ENCODE peak calls at places on chromosomes 7 and 10, in ten cellular contexts. F is heart right ventricle; B is pancreas; C is CD8-positive, alpha-beta T cell; P is AG10803; K is nephron progenitor cell; O is cardiac fibroblast; A is lung; X is fibroblast of pulmonary artery; U is neural crest cell. Y is an unnamed sample.

GRCh38 chr10:13074562-13075451 is 25.2 kb upstream of the OPTN start:
- DNase-seq in F (peak), B (peak), C (peak), P (peak), K (peak), O (peak), A (peak), X (peak), U (peak), Y (peak)

GRCh38 chr7:48938539-48938938 is 14.2 kb downstream of the CDC14C start:
- DNase-seq in F (peak), B (no peak), C (no peak), P (peak), K (no peak), O (peak), A (no peak), X (peak), U (no peak), Y (no peak)

GRCh38 chr10:56269181-56269580 is 91.9 kb downstream of the ZWINT start:
- DNase-seq in F (no peak), B (no peak), C (no peak), P (no peak), K (no peak), O (no peak), A (no peak), X (no peak), U (no peak), Y (no peak)

GRCh38 chr10:89245802-89246201 is 5.8 kb downstream of the LIPA start:
- DNase-seq in F (no peak), B (no peak), C (no peak), P (no peak), K (no peak), O (no peak), A (no peak), X (no peak), U (no peak), Y (no peak)

GRCh38 chr10:7477538-7478334 is 66.9 kb upstream of the SFMBT2 start:
- DNase-seq in F (no peak), B (no peak), C (no peak), P (no peak), K (no peak), O (no peak), A (no peak), X (no peak), U (no peak), Y (no peak)

GRCh38 chr7:98079891-98080653 is 26.6 kb upstream of the LMTK2 start:
- DNase-seq in F (no peak), B (no peak), C (no peak), P (no peak), K (no peak), O (no peak), A (no peak), X (no peak), U (no peak), Y (no peak)

GRCh38 chr7:142919656-142920055 is 13.9 kb downstream of the TRPV5 start:
- DNase-seq in F (no peak), B (no peak), C (no peak), P (no peak), K (no peak), O (no peak), A (no peak), X (no peak), U (no peak), Y (no peak)

GRCh38 chr10:109971640-109972039 is 36.1 kb upstream of the ADD3 start:
- DNase-seq in F (no peak), B (no peak), C (no peak), P (no peak), K (no peak), O (no peak), A (no peak), X (no peak), U (no peak), Y (no peak)

GRCh38 chr7:76260171-76260703 is 42.2 kb upstream of the HSPB1 start:
- DNase-seq in F (no peak), B (peak), C (no peak), P (no peak), K (peak), O (peak), A (no peak), X (peak), U (peak), Y (no peak)

GRCh38 chr7:112238852-112239610 is 32.5 kb downstream of the ZNF277 start:
- DNase-seq in F (no peak), B (no peak), C (no peak), P (no peak), K (no peak), O (no peak), A (no peak), X (no peak), U (no peak), Y (no peak)

GRCh38 chr10:61850376-61850775 is 51.1 kb upstream of the ARID5B start:
- DNase-seq in F (no peak), B (no peak), C (no peak), P (no peak), K (no peak), O (no peak), A (no peak), X (no peak), U (no peak), Y (no peak)

GRCh38 chr7:144019457-144019856 is 19.3 kb downstream of the OR6B1 start:
- DNase-seq in F (peak), B (no peak), C (no peak), P (peak), K (no peak), O (peak), A (no peak), X (peak), U (no peak), Y (no peak)

GRCh38 chr7:151905766-151906165 is 28.9 kb upstream of the PRKAG2 start:
- DNase-seq in F (no peak), B (no peak), C (no peak), P (no peak), K (peak), O (no peak), A (no peak), X (no peak), U (no peak), Y (no peak)

GRCh38 chr7:101154693-101155102 is 422 bp downstream of the AP1S1 start:
- DNase-seq in F (no peak), B (peak), C (no peak), P (no peak), K (no peak), O (no peak), A (no peak), X (no peak), U (no peak), Y (no peak)

GRCh38 chr10:77829356-77829755 is 97.2 kb downstream of the DLG5 start:
- DNase-seq in F (no peak), B (no peak), C (no peak), P (no peak), K (no peak), O (no peak), A (no peak), X (no peak), U (no peak), Y (no peak)

GRCh38 chr7:42694894-42695553 is 216.8 kb downstream of the C7orf25 start:
- DNase-seq in F (no peak), B (no peak), C (no peak), P (no peak), K (no peak), O (peak), A (no peak), X (peak), U (no peak), Y (no peak)

GRCh38 chr7:30913821-30914515 is 2.3 kb downstream of the AQP1 start:
- DNase-seq in F (no peak), B (peak), C (no peak), P (no peak), K (no peak), O (no peak), A (no peak), X (no peak), U (no peak), Y (no peak)

GRCh38 chr10:85667638-85668233 is 698.9 kb downstream of the GRID1 start:
- DNase-seq in F (no peak), B (no peak), C (no peak), P (no peak), K (no peak), O (no peak), A (no peak), X (no peak), U (no peak), Y (no peak)

GRCh38 chr10:116691544-116692126 is 50.7 kb downstream of the HSPA12A start:
- DNase-seq in F (peak), B (no peak), C (no peak), P (no peak), K (no peak), O (no peak), A (no peak), X (no peak), U (no peak), Y (no peak)

GRCh38 chr7:151376218-151376902 is 33.5 kb downstream of the WDR86 start:
- DNase-seq in F (no peak), B (peak), C (no peak), P (no peak), K (no peak), O (no peak), A (no peak), X (no peak), U (no peak), Y (no peak)

GRCh38 chr7:159169391-159169790 is 24.7 kb upstream of the VIPR2 start:
- DNase-seq in F (no peak), B (no peak), C (no peak), P (no peak), K (no peak), O (no peak), A (no peak), X (no peak), U (no peak), Y (no peak)

GRCh38 chr10:11163990-11164805 is 146.5 kb downstream of the CELF2 start:
- DNase-seq in F (no peak), B (no peak), C (no peak), P (no peak), K (no peak), O (no peak), A (no peak), X (no peak), U (peak), Y (no peak)

GRCh38 chr7:17062433-17063383 is 180.9 kb upstream of the AGR3 start:
- DNase-seq in F (no peak), B (no peak), C (no peak), P (no peak), K (no peak), O (peak), A (no peak), X (peak), U (no peak), Y (no peak)
- TF ChIP-seq CTCF in F (peak), B (no peak), C (no peak), P (peak), K (no peak), O (peak), A (no peak), X (peak), U (peak), Y (peak)

DNA sequence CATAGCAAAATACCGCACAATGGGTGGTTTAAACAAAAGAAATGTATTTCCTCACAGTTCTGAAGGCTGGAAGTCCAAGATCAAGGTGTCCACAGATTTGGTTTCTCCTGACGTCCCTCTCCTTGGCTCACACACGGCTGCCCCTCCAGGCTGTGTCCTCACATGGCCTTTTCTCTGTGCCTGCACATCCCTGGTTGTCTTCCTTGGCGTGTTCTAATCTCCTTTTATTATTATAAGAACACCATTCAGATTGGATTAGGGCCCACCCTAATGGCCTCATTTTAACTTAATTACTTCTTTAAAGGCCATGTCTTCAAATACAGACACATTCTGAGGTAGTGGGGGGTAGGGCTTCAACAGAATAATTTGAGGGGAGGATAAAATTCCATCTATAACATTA is 87.9 kb downstream of the FZD1 start:
- DNase-seq in F (no peak), B (no peak), C (no peak), P (no peak), K (no peak), O (no peak), A (no peak), X (no peak), U (no peak), Y (peak)
- TF ChIP-seq CTCF in F (no peak), B (no peak), C (no peak), P (no peak), K (no peak), O (no peak), A (no peak), X (no peak), U (no peak), Y (no peak)

DNA sequence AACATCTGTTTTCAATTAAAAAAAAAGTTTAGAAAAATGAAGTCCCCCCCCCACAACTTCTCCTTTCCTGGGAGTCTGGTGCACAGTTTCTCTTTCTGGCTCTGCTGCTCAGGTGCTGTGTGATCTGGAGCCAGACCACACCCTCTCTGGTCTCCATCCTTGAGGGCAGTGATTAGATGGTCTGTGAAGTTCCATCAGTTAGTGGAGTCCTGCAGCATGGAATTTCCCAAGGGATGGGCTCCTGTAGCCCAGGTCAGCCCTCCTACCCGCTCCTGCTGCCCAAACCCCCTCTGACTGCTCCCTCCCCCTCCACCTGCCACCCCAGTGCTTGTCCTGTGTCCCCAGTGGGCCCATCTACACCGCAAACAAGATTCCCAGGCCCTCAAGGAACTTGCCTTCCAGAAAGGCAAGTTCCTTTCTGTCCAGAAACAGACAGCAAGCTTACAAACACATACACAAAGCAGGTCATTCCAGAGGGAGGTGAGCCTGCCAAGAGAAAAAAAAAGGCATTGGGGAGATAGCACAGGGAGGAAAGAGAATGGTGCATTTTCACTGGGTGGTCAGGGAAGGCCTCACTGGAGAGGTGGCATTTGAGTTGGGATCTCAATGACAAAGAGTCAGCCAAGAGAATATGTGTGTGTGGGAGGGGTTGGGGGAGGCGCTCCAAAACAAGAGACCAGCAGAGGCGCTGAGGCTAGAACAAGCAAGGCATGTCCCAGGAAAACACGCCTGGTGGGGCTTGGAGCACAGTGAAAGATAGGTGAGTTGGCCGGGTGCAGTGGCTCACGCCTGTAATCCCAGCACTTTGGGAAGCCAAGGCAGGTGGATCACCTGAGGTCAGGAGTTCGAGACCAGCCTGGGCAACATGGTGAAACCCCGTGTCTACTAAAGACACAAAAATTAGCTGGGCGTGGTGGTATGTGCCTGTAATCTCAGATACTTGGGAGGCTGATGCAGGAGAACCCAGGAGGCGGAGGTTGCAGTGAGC is 49.5 kb upstream of the SLC29A3 start:
- DNase-seq in F (peak), B (peak), C (no peak), P (peak), K (peak), O (peak), A (no peak), X (peak), U (no peak), Y (no peak)
- TF ChIP-seq CTCF in F (no peak), B (no peak), C (no peak), P (no peak), K (no peak), O (no peak), A (no peak), X (no peak), U (no peak), Y (no peak)

GRCh38 chr10:123582084-123582989 is 83.8 kb upstream of the GPR26 start:
- DNase-seq in F (peak), B (peak), C (peak), P (peak), K (peak), O (peak), A (peak), X (peak), U (peak), Y (peak)
- TF ChIP-seq CTCF in F (peak), B (peak), C (peak), P (peak), K (peak), O (peak), A (peak), X (peak), U (peak), Y (peak)

GRCh38 chr7:54747234-54747633 is 11.8 kb downstream of the SEC61G start:
- DNase-seq in F (no peak), B (no peak), C (no peak), P (no peak), K (no peak), O (no peak), A (no peak), X (no peak), U (no peak), Y (no peak)
- TF ChIP-seq CTCF in F (no peak), B (no peak), C (no peak), P (no peak), K (no peak), O (no peak), A (no peak), X (no peak), U (no peak), Y (no peak)

DNA sequence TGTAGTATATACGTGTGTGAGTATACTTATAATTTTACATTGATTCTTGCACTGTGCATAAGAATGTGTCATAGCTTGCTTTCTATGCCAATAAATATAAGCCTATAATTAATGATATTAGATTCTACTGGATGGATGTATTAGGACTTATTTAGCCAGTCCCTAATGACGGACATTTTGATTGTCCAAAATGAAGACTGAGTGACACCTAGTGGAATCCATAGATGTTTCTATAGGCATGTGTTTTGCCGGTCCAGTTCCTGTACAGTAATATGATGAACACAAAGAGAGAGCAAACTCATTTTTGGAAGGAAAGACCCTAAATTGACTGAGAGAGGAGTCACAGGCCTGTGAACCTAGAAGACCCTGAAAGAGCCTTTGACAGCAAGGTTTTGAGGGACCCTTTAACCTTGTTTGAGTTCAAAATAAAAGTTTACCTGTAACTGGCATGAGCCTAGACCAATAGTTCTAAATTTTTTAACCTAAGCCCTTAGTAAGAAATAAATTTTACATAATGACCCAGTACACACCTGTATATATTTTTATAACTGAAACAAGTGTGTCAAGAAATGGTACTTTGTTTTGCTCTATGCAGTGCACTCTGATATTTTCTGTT is 42.4 kb upstream of the AGBL3 start:
- DNase-seq in F (no peak), B (no peak), C (no peak), P (no peak), K (no peak), O (peak), A (no peak), X (peak), U (no peak), Y (no peak)
- TF ChIP-seq CTCF in F (peak), B (peak), C (no peak), P (peak), K (no peak), O (peak), A (no peak), X (peak), U (peak), Y (peak)

GRCh38 chr7:6111041-6111440 is 79.9 kb downstream of the ANKRD61 start:
- DNase-seq in F (no peak), B (no peak), C (no peak), P (no peak), K (no peak), O (no peak), A (no peak), X (no peak), U (no peak), Y (no peak)

GRCh38 chr7:6107924-6108323 is 76.7 kb downstream of the ANKRD61 start:
- DNase-seq in F (no peak), B (no peak), C (no peak), P (no peak), K (no peak), O (no peak), A (no peak), X (no peak), U (no peak), Y (no peak)

DNA sequence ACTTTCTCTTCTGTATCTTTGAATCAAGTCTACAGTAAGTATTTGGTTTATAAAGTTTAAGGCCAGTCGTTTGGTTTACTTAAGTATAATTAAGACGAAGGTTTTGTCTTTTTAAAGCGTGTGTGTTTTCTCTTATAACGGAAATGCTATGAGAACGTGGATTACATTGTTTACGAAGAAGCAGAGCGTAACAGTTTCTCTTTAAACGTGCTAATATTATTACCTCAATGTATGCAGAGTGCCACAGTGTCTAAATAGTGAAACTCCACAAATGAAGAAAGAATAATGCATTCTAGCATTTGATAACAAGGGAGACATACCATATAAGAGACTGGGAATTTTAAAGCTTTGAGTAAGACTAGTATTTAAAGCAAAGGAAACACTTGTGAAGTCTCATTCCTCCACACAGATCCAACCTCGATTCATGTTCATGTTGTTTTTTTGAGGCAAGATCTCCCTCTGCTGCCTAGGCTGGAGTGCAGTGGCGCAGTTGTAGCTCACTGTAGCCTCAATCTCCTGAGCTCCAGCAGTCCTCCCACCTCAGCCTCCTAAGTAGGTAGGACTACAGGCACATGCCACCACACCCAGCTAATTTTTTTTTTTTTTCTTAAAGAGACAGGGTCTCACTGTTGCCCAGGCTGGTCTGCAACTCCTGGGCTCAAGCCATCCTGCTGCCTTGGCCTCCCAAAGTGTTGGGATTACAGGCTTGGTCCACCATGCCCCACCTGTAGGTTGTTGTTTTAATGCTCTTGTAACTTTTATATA is 75.1 kb downstream of the ANKRD61 start:
- DNase-seq in F (no peak), B (no peak), C (no peak), P (peak), K (no peak), O (peak), A (no peak), X (peak), U (no peak), Y (no peak)
- TF ChIP-seq CTCF in F (peak), B (no peak), C (peak), P (peak), K (no peak), O (peak), A (peak), X (peak), U (no peak), Y (peak)

GRCh38 chr7:5869691-5870090 is 10.9 kb upstream of the OCM start:
- DNase-seq in F (no peak), B (no peak), C (no peak), P (no peak), K (no peak), O (no peak), A (no peak), X (no peak), U (no peak), Y (no peak)

GRCh38 chr7:5872326-5872725 is 8.3 kb upstream of the OCM start:
- DNase-seq in F (no peak), B (no peak), C (no peak), P (no peak), K (no peak), O (no peak), A (no peak), X (no peak), U (no peak), Y (no peak)

GRCh38 chr7:5867060-5867459 is 13.5 kb upstream of the OCM start:
- DNase-seq in F (no peak), B (no peak), C (no peak), P (no peak), K (no peak), O (no peak), A (no peak), X (no peak), U (no peak), Y (no peak)

DNA sequence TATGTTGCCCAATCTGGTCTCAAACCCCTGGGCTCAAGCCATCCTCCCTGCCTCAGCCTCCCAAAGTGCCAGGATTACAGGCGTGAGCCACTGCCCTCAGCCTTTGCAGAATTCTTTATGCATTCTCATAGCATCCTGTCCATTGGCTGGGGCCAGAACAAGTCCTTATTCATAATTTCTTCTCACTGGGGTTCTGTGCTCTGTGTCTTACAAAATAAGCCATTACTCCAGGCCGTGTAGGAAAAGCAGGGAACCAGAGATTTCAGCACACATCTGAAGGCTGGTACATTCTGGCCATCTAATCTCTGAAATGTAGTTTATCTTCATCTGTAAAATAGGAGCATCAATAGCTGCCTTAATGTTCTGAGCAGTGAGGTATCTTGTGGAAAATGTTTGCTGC is 10.3 kb upstream of the OCM start:
- DNase-seq in F (no peak), B (no peak), C (no peak), P (no peak), K (no peak), O (no peak), A (no peak), X (no peak), U (no peak), Y (no peak)
- TF ChIP-seq CTCF in F (no peak), B (no peak), C (no peak), P (no peak), K (no peak), O (no peak), A (no peak), X (no peak), U (no peak), Y (no peak)